ENCODE peak calls at places on chromosomes 13 and 19, in four cellular contexts. One of them, this sample, is unnamed.

GRCh38 chr19:42846597-42846996 is 32.9 kb downstream of the PSG1 start:
- DNase-seq in mucosa of descending colon: no peak
- DNase-seq in ELF-1: no peak
- DNase-seq in amniotic stem cell: no peak
- DNase-seq in this sample: no peak

GRCh38 chr19:51719251-51719901 is 4.4 kb downstream of the HAS1 start:
- DNase-seq in ELF-1: peak; percentile 64
- DNase-seq in amniotic stem cell: no peak
- DNase-seq in mucosa of descending colon: no peak
- DNase-seq in this sample: no peak

GRCh38 chr19:19552811-19553210 is 14.7 kb downstream of the CILP2 start:
- DNase-seq in amniotic stem cell: no peak
- DNase-seq in ELF-1: peak; percentile 67
- DNase-seq in mucosa of descending colon: peak; percentile 62
- DNase-seq in this sample: peak; percentile 29

GRCh38 chr19:54648129-54648528 is 14.7 kb upstream of the LILRB4 start:
- DNase-seq in mucosa of descending colon: no peak
- DNase-seq in amniotic stem cell: no peak
- DNase-seq in ELF-1: no peak
- DNase-seq in this sample: no peak

GRCh38 chr19:5298502-5298901 is 42.1 kb downstream of the PTPRS start:
- DNase-seq in ELF-1: no peak
- DNase-seq in amniotic stem cell: no peak
- DNase-seq in mucosa of descending colon: no peak
- DNase-seq in this sample: peak; percentile 85

GRCh38 chr19:58326501-58326913 is 287 bp upstream of the ZSCAN22 start:
- DNase-seq in mucosa of descending colon: no peak
- DNase-seq in ELF-1: no peak
- DNase-seq in amniotic stem cell: no peak
- DNase-seq in this sample: no peak

GRCh38 chr13:95588721-95589120 is 36.2 kb downstream of the CLDN10 start:
- DNase-seq in ELF-1: no peak
- DNase-seq in amniotic stem cell: no peak
- DNase-seq in mucosa of descending colon: no peak
- DNase-seq in this sample: no peak

GRCh38 chr13:99165753-99166587 is 34.7 kb upstream of the UBAC2 start:
- DNase-seq in amniotic stem cell: no peak
- DNase-seq in mucosa of descending colon: no peak
- DNase-seq in ELF-1: no peak
- DNase-seq in this sample: no peak

GRCh38 chr13:100214886-100215285 is 126.0 kb downstream of the PCCA start:
- DNase-seq in ELF-1: no peak
- DNase-seq in amniotic stem cell: peak; percentile 34
- DNase-seq in mucosa of descending colon: no peak
- DNase-seq in this sample: no peak

GRCh38 chr13:29598321-29598720 is 2.8 kb upstream of the SLC7A1 start:
- DNase-seq in amniotic stem cell: no peak
- DNase-seq in ELF-1: no peak
- DNase-seq in mucosa of descending colon: no peak
- DNase-seq in this sample: no peak

GRCh38 chr19:51777570-51778460 is 16.8 kb downstream of the FPR2 start:
- DNase-seq in amniotic stem cell: peak; percentile 44
- DNase-seq in mucosa of descending colon: peak; percentile 49
- DNase-seq in ELF-1: peak; percentile 82
- DNase-seq in this sample: peak; percentile 66

GRCh38 chr19:11378319-11379189 is 4.1 kb downstream of the SWSAP1 start:
- DNase-seq in mucosa of descending colon: peak; percentile 62
- DNase-seq in ELF-1: peak; percentile 75
- DNase-seq in amniotic stem cell: peak; percentile 49
- DNase-seq in this sample: peak; percentile 49

GRCh38 chr19:53980553-53981407 is 10.7 kb upstream of the CACNG6 start:
- DNase-seq in ELF-1: peak; percentile 82
- DNase-seq in amniotic stem cell: no peak
- DNase-seq in mucosa of descending colon: peak; percentile 32
- DNase-seq in this sample: no peak

GRCh38 chr13:33710924-33711323 is 107.0 kb upstream of the RFC3 start:
- DNase-seq in amniotic stem cell: no peak
- DNase-seq in mucosa of descending colon: no peak
- DNase-seq in ELF-1: no peak
- DNase-seq in this sample: no peak

GRCh38 chr13:37143901-37144300 is 38.4 kb upstream of the CSNK1A1L start:
- DNase-seq in amniotic stem cell: no peak
- DNase-seq in ELF-1: no peak
- DNase-seq in mucosa of descending colon: no peak
- DNase-seq in this sample: no peak

GRCh38 chr19:38047048-38047435 is 140.0 kb downstream of the SIPA1L3 start:
- DNase-seq in mucosa of descending colon: no peak
- DNase-seq in ELF-1: no peak
- DNase-seq in amniotic stem cell: no peak
- DNase-seq in this sample: no peak

GRCh38 chr13:20534038-20534608 is 8.5 kb upstream of the CRYL1 start:
- DNase-seq in amniotic stem cell: no peak
- DNase-seq in ELF-1: no peak
- DNase-seq in mucosa of descending colon: no peak
- DNase-seq in this sample: no peak

GRCh38 chr13:110618780-110619179 is 3.4 kb downstream of the NAXD start:
- DNase-seq in amniotic stem cell: no peak
- DNase-seq in ELF-1: no peak
- DNase-seq in mucosa of descending colon: no peak
- DNase-seq in this sample: no peak

GRCh38 chr19:13700621-13701020 is 63.7 kb upstream of the MRI1 start:
- DNase-seq in amniotic stem cell: no peak
- DNase-seq in mucosa of descending colon: no peak
- DNase-seq in ELF-1: no peak
- DNase-seq in this sample: no peak

GRCh38 chr19:5669212-5669611 is 11.1 kb downstream of the MICOS13 start:
- DNase-seq in ELF-1: no peak
- DNase-seq in mucosa of descending colon: no peak
- DNase-seq in amniotic stem cell: no peak
- DNase-seq in this sample: no peak

GRCh38 chr13:35512271-35512920 is 35.9 kb upstream of the MAB21L1 start:
- DNase-seq in mucosa of descending colon: no peak
- DNase-seq in ELF-1: no peak
- DNase-seq in amniotic stem cell: peak; percentile 75
- DNase-seq in this sample: peak; percentile 44

GRCh38 chr13:94020833-94021232 is 458.6 kb downstream of the DCT start:
- DNase-seq in mucosa of descending colon: no peak
- DNase-seq in amniotic stem cell: peak; percentile 16
- DNase-seq in ELF-1: no peak
- DNase-seq in this sample: no peak

GRCh38 chr19:22426901-22427300 is 4.8 kb upstream of the ZNF98 start:
- DNase-seq in mucosa of descending colon: no peak
- DNase-seq in ELF-1: no peak
- DNase-seq in amniotic stem cell: no peak
- DNase-seq in this sample: no peak

GRCh38 chr13:98977568-98978270 is at the start of gene DOCK9:
- DNase-seq in amniotic stem cell: no peak
- DNase-seq in ELF-1: peak; percentile 82
- DNase-seq in mucosa of descending colon: peak; percentile 52
- DNase-seq in this sample: peak; percentile 68

GRCh38 chr13:98348476-98348875 is 171.4 kb upstream of the RNF113B start:
- DNase-seq in ELF-1: no peak
- DNase-seq in amniotic stem cell: no peak
- DNase-seq in mucosa of descending colon: no peak
- DNase-seq in this sample: no peak

This sample was measured in body of pancreas.